ENCODE peak calls at places on chromosomes 16 and 17, in seven cellular contexts. One of them, this sample, is unnamed.

GRCh38 chr17:40607641-40608040 is 40.0 kb downstream of the SMARCE1 start:
- DNase-seq in spleen: no peak
- DNase-seq in transverse colon: no peak
- DNase-seq in mucosa of descending colon: no peak
- DNase-seq in IMR-90: no peak
- DNase-seq in AG04449: no peak
- DNase-seq in fibroblast of lung: no peak
- DNase-seq in this sample: no peak

GRCh38 chr17:10210151-10210574 is 11.8 kb upstream of the GAS7 start:
- DNase-seq in spleen: no peak
- DNase-seq in AG04449: peak
- DNase-seq in fibroblast of lung: peak
- DNase-seq in IMR-90: peak
- DNase-seq in transverse colon: peak
- DNase-seq in mucosa of descending colon: no peak
- DNase-seq in this sample: no peak

GRCh38 chr16:10950393-10950792 is 6.0 kb downstream of the CLEC16A start:
- DNase-seq in transverse colon: no peak
- DNase-seq in spleen: no peak
- DNase-seq in IMR-90: no peak
- DNase-seq in fibroblast of lung: no peak
- DNase-seq in AG04449: no peak
- DNase-seq in mucosa of descending colon: no peak
- DNase-seq in this sample: no peak

GRCh38 chr17:7835818-7836595 is 2.0 kb downstream of the KDM6B start:
- DNase-seq in mucosa of descending colon: peak
- DNase-seq in IMR-90: peak
- DNase-seq in spleen: no peak
- DNase-seq in transverse colon: peak
- DNase-seq in AG04449: no peak
- DNase-seq in fibroblast of lung: peak
- DNase-seq in this sample: no peak

GRCh38 chr17:64094412-64094811 is 35.5 kb downstream of the ERN1 start:
- DNase-seq in transverse colon: no peak
- DNase-seq in fibroblast of lung: no peak
- DNase-seq in spleen: no peak
- DNase-seq in mucosa of descending colon: no peak
- DNase-seq in IMR-90: no peak
- DNase-seq in AG04449: no peak
- DNase-seq in this sample: no peak

GRCh38 chr17:61456688-61457225 is 4.5 kb downstream of the TBX4 start:
- DNase-seq in mucosa of descending colon: no peak
- DNase-seq in IMR-90: no peak
- DNase-seq in AG04449: no peak
- DNase-seq in transverse colon: no peak
- DNase-seq in spleen: no peak
- DNase-seq in fibroblast of lung: no peak
- DNase-seq in this sample: no peak

GRCh38 chr16:48117217-48118105 is 38.3 kb downstream of the ABCC12 start:
- DNase-seq in transverse colon: peak
- DNase-seq in AG04449: no peak
- DNase-seq in fibroblast of lung: peak
- DNase-seq in IMR-90: no peak
- DNase-seq in mucosa of descending colon: peak
- DNase-seq in spleen: peak
- DNase-seq in this sample: no peak

GRCh38 chr17:17752822-17753448 is 71.7 kb downstream of the RAI1 start:
- DNase-seq in spleen: peak
- DNase-seq in transverse colon: no peak
- DNase-seq in mucosa of descending colon: no peak
- DNase-seq in fibroblast of lung: no peak
- DNase-seq in AG04449: no peak
- DNase-seq in IMR-90: no peak
- DNase-seq in this sample: no peak

GRCh38 chr17:73307130-73307529 is 4.7 kb downstream of the CDC42EP4 start:
- DNase-seq in fibroblast of lung: no peak
- DNase-seq in AG04449: no peak
- DNase-seq in IMR-90: no peak
- DNase-seq in mucosa of descending colon: peak
- DNase-seq in transverse colon: peak
- DNase-seq in spleen: no peak
- DNase-seq in this sample: no peak

GRCh38 chr16:85551319-85551978 is 61.7 kb upstream of the GSE1 start:
- DNase-seq in AG04449: no peak
- DNase-seq in IMR-90: no peak
- DNase-seq in spleen: no peak
- DNase-seq in transverse colon: no peak
- DNase-seq in fibroblast of lung: no peak
- DNase-seq in mucosa of descending colon: peak
- DNase-seq in this sample: no peak

GRCh38 chr16:88804173-88804551 is 573 bp downstream of the CDT1 start:
- DNase-seq in spleen: peak
- DNase-seq in AG04449: no peak
- DNase-seq in transverse colon: no peak
- DNase-seq in IMR-90: no peak
- DNase-seq in mucosa of descending colon: peak
- DNase-seq in fibroblast of lung: no peak
- DNase-seq in this sample: no peak

GRCh38 chr16:3652373-3653037 is 2.0 kb upstream of the DNASE1 start:
- DNase-seq in spleen: peak
- DNase-seq in fibroblast of lung: no peak
- DNase-seq in AG04449: no peak
- DNase-seq in IMR-90: no peak
- DNase-seq in transverse colon: peak
- DNase-seq in mucosa of descending colon: peak
- DNase-seq in this sample: no peak

GRCh38 chr17:10649031-10649430 is 8.1 kb downstream of the MYH3 start:
- DNase-seq in mucosa of descending colon: no peak
- DNase-seq in fibroblast of lung: peak
- DNase-seq in transverse colon: no peak
- DNase-seq in AG04449: peak
- DNase-seq in IMR-90: peak
- DNase-seq in spleen: no peak
- DNase-seq in this sample: peak

GRCh38 chr17:80938556-80938955 is 53.1 kb upstream of the CHMP6 start:
- DNase-seq in spleen: peak
- DNase-seq in mucosa of descending colon: no peak
- DNase-seq in AG04449: no peak
- DNase-seq in IMR-90: no peak
- DNase-seq in fibroblast of lung: no peak
- DNase-seq in transverse colon: no peak
- DNase-seq in this sample: no peak

GRCh38 chr17:78391843-78392242 is 13.4 kb downstream of the PGS1 start:
- DNase-seq in IMR-90: peak
- DNase-seq in spleen: no peak
- DNase-seq in AG04449: no peak
- DNase-seq in fibroblast of lung: peak
- DNase-seq in mucosa of descending colon: no peak
- DNase-seq in transverse colon: no peak
- DNase-seq in this sample: no peak

GRCh38 chr17:78387982-78388941 is 9.8 kb downstream of the PGS1 start:
- DNase-seq in fibroblast of lung: peak
- DNase-seq in AG04449: no peak
- DNase-seq in mucosa of descending colon: no peak
- DNase-seq in IMR-90: peak
- DNase-seq in spleen: no peak
- DNase-seq in transverse colon: peak
- DNase-seq in this sample: no peak

GRCh38 chr17:78391051-78391431 is 12.6 kb downstream of the PGS1 start:
- DNase-seq in mucosa of descending colon: no peak
- DNase-seq in IMR-90: no peak
- DNase-seq in AG04449: no peak
- DNase-seq in fibroblast of lung: no peak
- DNase-seq in transverse colon: no peak
- DNase-seq in spleen: no peak
- DNase-seq in this sample: no peak

GRCh38 chr17:78392295-78392694 is 13.8 kb downstream of the PGS1 start:
- DNase-seq in spleen: no peak
- DNase-seq in AG04449: no peak
- DNase-seq in transverse colon: no peak
- DNase-seq in IMR-90: no peak
- DNase-seq in fibroblast of lung: no peak
- DNase-seq in mucosa of descending colon: no peak
- DNase-seq in this sample: no peak

DNA sequence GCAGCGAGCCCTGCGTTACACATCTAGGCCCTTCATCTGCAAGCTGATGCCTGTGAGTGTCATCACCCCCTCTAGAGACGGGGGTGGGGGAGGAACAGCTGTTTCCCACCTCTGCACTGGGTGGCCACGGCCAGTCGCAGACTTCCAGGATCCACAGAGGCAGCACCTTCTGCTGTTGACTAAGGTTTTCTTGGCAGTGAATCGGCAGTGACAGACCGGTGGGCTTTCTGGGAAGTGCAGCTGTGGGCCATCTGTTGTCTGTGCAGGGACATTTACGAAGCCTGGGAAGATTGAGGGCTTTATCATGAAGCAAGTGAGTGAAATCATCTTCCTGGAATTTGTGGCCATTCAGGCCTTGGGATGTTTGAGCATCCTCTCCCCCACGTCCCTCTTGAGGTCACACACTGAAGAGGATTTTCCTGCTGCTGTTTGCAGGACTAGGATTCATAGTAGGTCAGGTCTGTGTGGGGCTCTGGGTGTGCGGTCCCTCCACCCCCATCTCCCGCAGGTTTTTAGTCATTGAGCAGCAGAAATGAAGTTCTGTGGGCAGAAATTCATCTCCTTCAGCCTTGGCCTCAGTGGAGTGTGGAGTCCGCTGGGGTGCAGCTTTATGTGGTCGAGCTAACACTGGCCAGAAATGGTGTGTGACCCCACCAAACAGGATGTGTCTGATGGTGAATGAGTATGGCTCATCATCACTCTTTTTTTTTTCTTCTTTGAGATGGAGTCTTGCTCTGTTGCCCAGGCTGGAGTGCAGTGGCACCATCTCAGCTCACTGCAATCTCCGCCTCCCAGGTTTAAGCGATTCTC is 12.0 kb downstream of the PGS1 start:
- DNase-seq in transverse colon: no peak
- DNase-seq in spleen: no peak
- DNase-seq in fibroblast of lung: peak
- DNase-seq in IMR-90: peak
- DNase-seq in AG04449: peak
- DNase-seq in mucosa of descending colon: no peak
- DNase-seq in this sample: peak
- TF ChIP-seq CTCF in transverse colon: no peak
- TF ChIP-seq CTCF in spleen: no peak
- TF ChIP-seq CTCF in fibroblast of lung: no peak
- TF ChIP-seq CTCF in IMR-90: peak
- TF ChIP-seq CTCF in AG04449: peak
- TF ChIP-seq CTCF in mucosa of descending colon: no peak
- TF ChIP-seq CTCF in this sample: peak

DNA sequence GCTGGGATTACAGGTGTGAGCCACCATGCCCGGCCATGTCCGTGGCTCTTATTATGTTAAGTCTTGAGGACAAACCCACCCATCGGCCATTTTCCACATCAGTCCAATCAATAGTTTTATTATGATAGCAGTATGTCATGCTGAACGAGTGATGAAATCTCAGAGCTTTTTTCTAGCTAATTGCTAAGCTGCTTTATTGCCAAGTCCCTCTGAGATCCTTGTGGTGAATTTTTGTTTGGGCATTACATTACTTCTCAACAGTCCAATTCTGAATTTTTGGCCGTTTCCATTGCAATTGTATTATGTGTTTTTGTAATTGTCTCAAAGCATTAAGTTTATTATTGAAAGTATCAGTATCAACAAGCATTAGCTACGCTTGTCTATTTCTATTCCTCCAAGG is 10.9 kb downstream of the RNF112 start:
- DNase-seq in transverse colon: no peak
- DNase-seq in spleen: no peak
- DNase-seq in mucosa of descending colon: no peak
- DNase-seq in fibroblast of lung: no peak
- DNase-seq in AG04449: no peak
- DNase-seq in IMR-90: no peak
- DNase-seq in this sample: no peak
- H3K4me3 ChIP-seq in transverse colon: no peak
- H3K4me3 ChIP-seq in spleen: no peak
- H3K4me3 ChIP-seq in mucosa of descending colon: no peak
- H3K4me3 ChIP-seq in fibroblast of lung: no peak
- H3K4me3 ChIP-seq in AG04449: no peak
- H3K4me3 ChIP-seq in IMR-90: no peak
- H3K4me3 ChIP-seq in this sample: no peak

DNA sequence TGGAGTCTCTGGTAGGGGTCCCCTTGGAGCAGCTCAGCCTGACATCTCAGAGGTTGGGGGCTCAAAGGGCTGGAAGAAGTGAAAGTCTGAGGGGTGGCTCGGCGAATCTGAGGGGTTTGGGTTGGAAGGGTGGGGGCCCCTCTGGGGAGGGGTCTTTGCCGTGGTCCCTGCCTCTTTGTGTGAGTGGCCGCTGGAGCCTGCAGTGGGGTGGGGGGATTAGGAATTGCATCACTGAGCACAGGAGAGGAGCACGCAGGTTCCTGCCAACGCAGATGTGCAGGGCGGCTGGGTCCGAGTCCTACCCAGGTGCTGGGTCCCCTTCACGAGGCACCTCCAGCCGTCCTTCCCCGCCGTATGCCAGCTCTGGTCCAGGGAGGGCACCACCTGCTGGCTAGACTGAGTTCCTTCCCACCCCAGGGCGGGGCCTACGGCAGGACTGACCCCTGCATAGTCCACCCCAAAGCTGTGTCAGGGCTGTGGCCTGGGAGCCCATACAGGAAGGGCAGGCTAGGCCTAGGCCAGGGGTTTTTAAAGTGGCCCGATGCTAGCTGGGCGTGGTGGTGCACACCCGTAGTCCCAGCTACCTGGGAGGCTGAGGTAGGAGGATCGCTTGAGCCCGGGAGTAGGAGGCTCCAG is 9.9 kb downstream of the FMNL1 start:
- DNase-seq in IMR-90: no peak
- DNase-seq in AG04449: no peak
- DNase-seq in spleen: peak
- DNase-seq in fibroblast of lung: no peak
- DNase-seq in transverse colon: peak
- DNase-seq in mucosa of descending colon: no peak
- DNase-seq in this sample: no peak
- TF ChIP-seq CTCF in IMR-90: peak
- TF ChIP-seq CTCF in AG04449: peak
- TF ChIP-seq CTCF in spleen: peak
- TF ChIP-seq CTCF in fibroblast of lung: peak
- TF ChIP-seq CTCF in transverse colon: peak
- TF ChIP-seq CTCF in mucosa of descending colon: no peak
- TF ChIP-seq CTCF in this sample: no peak

DNA sequence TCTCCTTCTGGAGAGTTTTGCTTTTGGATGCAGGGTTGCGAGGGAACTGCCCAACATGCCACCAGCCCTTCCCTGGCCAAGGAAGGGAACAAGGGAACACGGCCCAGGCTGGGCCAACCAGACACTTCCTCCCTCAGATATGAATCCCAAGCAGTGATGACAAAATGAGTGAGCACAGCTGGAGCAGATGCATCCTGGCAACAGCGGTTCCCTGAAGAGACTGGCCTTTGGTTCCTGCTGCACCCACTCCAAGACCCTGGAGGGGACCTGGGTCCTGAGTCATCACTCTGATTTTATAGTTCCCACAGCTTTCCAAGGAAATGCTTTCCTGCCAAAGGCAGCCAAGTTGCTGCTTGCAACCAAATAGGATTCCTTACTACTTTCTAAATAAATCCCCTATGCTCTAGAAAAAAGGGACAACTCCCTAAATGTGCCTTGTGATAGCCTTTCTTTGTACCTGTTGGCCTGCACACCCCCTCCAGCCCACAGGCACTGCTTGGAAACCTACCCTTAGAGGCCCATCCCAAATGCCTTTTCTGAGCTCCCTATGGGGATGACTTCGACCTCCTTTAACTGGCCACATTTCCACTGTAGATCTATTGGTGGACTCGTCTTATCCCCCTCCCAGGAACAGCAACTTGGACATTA is 5.3 kb downstream of the ST3GAL2 start:
- DNase-seq in transverse colon: peak
- DNase-seq in IMR-90: peak
- DNase-seq in spleen: no peak
- DNase-seq in AG04449: no peak
- DNase-seq in fibroblast of lung: peak
- DNase-seq in mucosa of descending colon: no peak
- DNase-seq in this sample: peak
- H3K4me3 ChIP-seq in transverse colon: no peak
- H3K4me3 ChIP-seq in IMR-90: no peak
- H3K4me3 ChIP-seq in spleen: no peak
- H3K4me3 ChIP-seq in AG04449: no peak
- H3K4me3 ChIP-seq in fibroblast of lung: no peak
- H3K4me3 ChIP-seq in mucosa of descending colon: no peak
- H3K4me3 ChIP-seq in this sample: no peak